ENCODE peak calls at places on chromosomes 1 and 21, in five cellular contexts. One of them, this sample, is unnamed.

GRCh38 chr1:231866392-231867331 is 240.1 kb downstream of the DISC1 start:
- DNase-seq in endothelial cell of umbilical vein: peak
- DNase-seq in H9: peak
- DNase-seq in GM23248: peak
- DNase-seq in neuronal stem cell: peak
- DNase-seq in this sample: peak

GRCh38 chr1:119935373-119935772 is 39.1 kb upstream of the ADAM30 start:
- DNase-seq in neuronal stem cell: no peak
- DNase-seq in H9: no peak
- DNase-seq in endothelial cell of umbilical vein: no peak
- DNase-seq in GM23248: no peak
- DNase-seq in this sample: no peak

GRCh38 chr1:167159782-167160181 is 60.9 kb upstream of the POU2F1 start:
- DNase-seq in GM23248: no peak
- DNase-seq in H9: no peak
- DNase-seq in endothelial cell of umbilical vein: no peak
- DNase-seq in neuronal stem cell: no peak
- DNase-seq in this sample: no peak

GRCh38 chr1:109201123-109201703 is 12.5 kb upstream of the SARS1 start:
- DNase-seq in GM23248: peak
- DNase-seq in endothelial cell of umbilical vein: peak
- DNase-seq in H9: peak
- DNase-seq in neuronal stem cell: peak
- DNase-seq in this sample: peak

GRCh38 chr1:7888248-7889010 is 35.6 kb upstream of the UTS2 start:
- DNase-seq in GM23248: peak
- DNase-seq in neuronal stem cell: no peak
- DNase-seq in endothelial cell of umbilical vein: no peak
- DNase-seq in H9: no peak
- DNase-seq in this sample: peak

GRCh38 chr1:157702308-157702825 is 1.8 kb upstream of the FCRL3 start:
- DNase-seq in H9: no peak
- DNase-seq in endothelial cell of umbilical vein: no peak
- DNase-seq in neuronal stem cell: no peak
- DNase-seq in GM23248: no peak
- DNase-seq in this sample: no peak

GRCh38 chr1:240194120-240194519 is 102.4 kb downstream of the FMN2 start:
- DNase-seq in H9: no peak
- DNase-seq in GM23248: peak
- DNase-seq in neuronal stem cell: no peak
- DNase-seq in endothelial cell of umbilical vein: no peak
- DNase-seq in this sample: no peak

GRCh38 chr1:16318544-16318943 is 33.7 kb downstream of the FBXO42 start:
- DNase-seq in H9: no peak
- DNase-seq in GM23248: peak
- DNase-seq in neuronal stem cell: no peak
- DNase-seq in endothelial cell of umbilical vein: peak
- DNase-seq in this sample: peak

GRCh38 chr1:222918746-222919477 is 104.1 kb downstream of the DISP1 start:
- DNase-seq in H9: no peak
- DNase-seq in endothelial cell of umbilical vein: no peak
- DNase-seq in neuronal stem cell: no peak
- DNase-seq in GM23248: peak
- DNase-seq in this sample: no peak

GRCh38 chr1:154329551-154330131 is 4.3 kb downstream of the ATP8B2 start:
- DNase-seq in H9: no peak
- DNase-seq in GM23248: peak
- DNase-seq in neuronal stem cell: no peak
- DNase-seq in endothelial cell of umbilical vein: no peak
- DNase-seq in this sample: no peak

GRCh38 chr1:84758968-84759491 is 68.8 kb upstream of the SSX2IP start:
- DNase-seq in neuronal stem cell: no peak
- DNase-seq in GM23248: peak
- DNase-seq in H9: no peak
- DNase-seq in endothelial cell of umbilical vein: no peak
- DNase-seq in this sample: peak

GRCh38 chr1:23103001-23103879 is 65.4 kb downstream of the LUZP1 start:
- DNase-seq in GM23248: peak
- DNase-seq in H9: no peak
- DNase-seq in endothelial cell of umbilical vein: peak
- DNase-seq in neuronal stem cell: no peak
- DNase-seq in this sample: peak

DNA sequence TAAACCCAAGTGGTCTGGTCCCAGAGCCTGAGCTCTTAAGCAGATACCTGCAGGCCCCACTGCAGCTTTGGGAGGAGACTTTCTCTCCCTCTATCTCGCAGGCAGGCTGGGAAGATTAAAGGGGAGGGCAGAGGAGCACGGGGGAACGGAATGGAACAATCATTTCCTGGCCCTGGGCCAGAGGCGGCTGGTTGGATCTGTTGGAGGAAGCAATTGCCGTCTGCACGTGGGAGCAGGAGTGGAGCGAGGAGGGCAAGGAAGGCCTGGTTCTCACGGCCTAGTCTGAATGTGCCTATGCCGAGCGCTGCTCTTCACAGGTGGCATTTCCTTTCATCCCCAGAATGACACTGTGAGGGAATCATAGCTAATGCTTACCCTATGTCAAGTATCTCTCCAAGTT is 23.7 kb downstream of the NKAIN1 start:
- DNase-seq in GM23248: peak
- DNase-seq in endothelial cell of umbilical vein: peak
- DNase-seq in H9: peak
- DNase-seq in neuronal stem cell: no peak
- DNase-seq in this sample: peak
- H2AFZ ChIP-seq in GM23248: no peak
- H2AFZ ChIP-seq in endothelial cell of umbilical vein: peak
- H2AFZ ChIP-seq in H9: no peak
- H2AFZ ChIP-seq in neuronal stem cell: peak
- H2AFZ ChIP-seq in this sample: no peak

DNA sequence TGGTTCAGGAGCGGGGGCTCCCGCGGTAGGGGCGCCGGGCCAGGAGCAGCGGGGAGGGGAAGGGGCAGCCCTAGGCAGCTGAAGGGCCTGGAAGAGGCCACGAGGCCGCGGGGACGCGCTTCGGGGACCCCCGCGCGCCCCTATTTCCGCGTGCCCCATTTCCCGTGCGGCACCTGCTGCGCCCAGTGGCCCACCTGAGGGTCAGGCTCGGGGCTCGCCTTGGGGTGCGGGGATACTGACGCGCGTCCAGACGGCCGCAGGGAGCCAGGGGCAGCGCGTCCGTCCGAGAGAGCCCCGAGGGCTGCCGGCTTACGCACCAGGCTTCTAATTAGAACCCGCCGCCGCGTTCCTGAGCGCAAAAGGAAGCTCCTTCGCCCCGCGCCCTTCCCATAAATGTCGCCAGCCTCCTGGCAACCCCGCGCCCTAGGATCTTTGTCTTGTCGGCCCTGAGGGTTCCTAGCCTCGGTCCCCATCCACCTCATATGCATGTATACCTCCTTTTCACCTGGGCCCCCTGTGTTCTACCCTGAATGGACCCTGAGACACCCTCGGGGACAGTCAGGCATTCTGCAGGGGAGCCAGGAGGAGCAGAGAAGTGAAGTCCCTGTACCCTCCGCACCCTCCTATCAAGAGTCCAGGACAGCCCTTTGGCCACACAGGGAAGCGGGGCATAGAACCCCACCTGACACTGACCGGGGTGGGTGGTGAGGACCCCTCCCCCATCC is 1.8 kb downstream of the WNT3A start:
- DNase-seq in GM23248: no peak
- DNase-seq in H9: no peak
- DNase-seq in neuronal stem cell: no peak
- DNase-seq in endothelial cell of umbilical vein: no peak
- DNase-seq in this sample: no peak
- H2AFZ ChIP-seq in GM23248: no peak
- H2AFZ ChIP-seq in H9: no peak
- H2AFZ ChIP-seq in neuronal stem cell: no peak
- H2AFZ ChIP-seq in endothelial cell of umbilical vein: no peak
- H2AFZ ChIP-seq in this sample: no peak

GRCh38 chr21:25639922-25640670 is 1.0 kb downstream of the JAM2 start:
- DNase-seq in neuronal stem cell: peak
- DNase-seq in endothelial cell of umbilical vein: peak
- DNase-seq in H9: peak
- DNase-seq in GM23248: peak
- DNase-seq in this sample: peak

GRCh38 chr21:25640671-25641292 is 1.7 kb downstream of the JAM2 start:
- DNase-seq in GM23248: peak
- DNase-seq in H9: no peak
- DNase-seq in neuronal stem cell: no peak
- DNase-seq in endothelial cell of umbilical vein: no peak
- DNase-seq in this sample: no peak

GRCh38 chr21:25637846-25638245 is 1.2 kb upstream of the JAM2 start:
- DNase-seq in endothelial cell of umbilical vein: no peak
- DNase-seq in neuronal stem cell: no peak
- DNase-seq in H9: no peak
- DNase-seq in GM23248: no peak
- DNase-seq in this sample: no peak

GRCh38 chr21:25638634-25639166 is 358 bp upstream of the JAM2 start:
- DNase-seq in H9: no peak
- DNase-seq in endothelial cell of umbilical vein: peak
- DNase-seq in neuronal stem cell: peak
- DNase-seq in GM23248: peak
- DNase-seq in this sample: peak

GRCh38 chr21:25639167-25639921 is at the start of gene JAM2:
- DNase-seq in neuronal stem cell: peak
- DNase-seq in GM23248: peak
- DNase-seq in H9: peak
- DNase-seq in endothelial cell of umbilical vein: no peak
- DNase-seq in this sample: peak
- H2AFZ ChIP-seq in neuronal stem cell: peak
- H2AFZ ChIP-seq in GM23248: peak
- H2AFZ ChIP-seq in H9: peak
- H2AFZ ChIP-seq in endothelial cell of umbilical vein: peak
- H2AFZ ChIP-seq in this sample: peak

GRCh38 chr1:160367934-160368923 is 1.4 kb downstream of the NHLH1 start:
- DNase-seq in endothelial cell of umbilical vein: no peak
- DNase-seq in H9: no peak
- DNase-seq in neuronal stem cell: no peak
- DNase-seq in GM23248: no peak
- DNase-seq in this sample: no peak

GRCh38 chr1:160371346-160371631 is 4.4 kb downstream of the NHLH1 start:
- DNase-seq in GM23248: no peak
- DNase-seq in neuronal stem cell: no peak
- DNase-seq in H9: no peak
- DNase-seq in endothelial cell of umbilical vein: no peak
- DNase-seq in this sample: no peak

GRCh38 chr1:160369087-160369486 is 2.2 kb downstream of the NHLH1 start:
- DNase-seq in endothelial cell of umbilical vein: no peak
- DNase-seq in neuronal stem cell: no peak
- DNase-seq in H9: no peak
- DNase-seq in GM23248: no peak
- DNase-seq in this sample: no peak

GRCh38 chr1:160371691-160372208 is 4.9 kb downstream of the NHLH1 start:
- DNase-seq in neuronal stem cell: no peak
- DNase-seq in endothelial cell of umbilical vein: no peak
- DNase-seq in H9: no peak
- DNase-seq in GM23248: no peak
- DNase-seq in this sample: no peak

DNA sequence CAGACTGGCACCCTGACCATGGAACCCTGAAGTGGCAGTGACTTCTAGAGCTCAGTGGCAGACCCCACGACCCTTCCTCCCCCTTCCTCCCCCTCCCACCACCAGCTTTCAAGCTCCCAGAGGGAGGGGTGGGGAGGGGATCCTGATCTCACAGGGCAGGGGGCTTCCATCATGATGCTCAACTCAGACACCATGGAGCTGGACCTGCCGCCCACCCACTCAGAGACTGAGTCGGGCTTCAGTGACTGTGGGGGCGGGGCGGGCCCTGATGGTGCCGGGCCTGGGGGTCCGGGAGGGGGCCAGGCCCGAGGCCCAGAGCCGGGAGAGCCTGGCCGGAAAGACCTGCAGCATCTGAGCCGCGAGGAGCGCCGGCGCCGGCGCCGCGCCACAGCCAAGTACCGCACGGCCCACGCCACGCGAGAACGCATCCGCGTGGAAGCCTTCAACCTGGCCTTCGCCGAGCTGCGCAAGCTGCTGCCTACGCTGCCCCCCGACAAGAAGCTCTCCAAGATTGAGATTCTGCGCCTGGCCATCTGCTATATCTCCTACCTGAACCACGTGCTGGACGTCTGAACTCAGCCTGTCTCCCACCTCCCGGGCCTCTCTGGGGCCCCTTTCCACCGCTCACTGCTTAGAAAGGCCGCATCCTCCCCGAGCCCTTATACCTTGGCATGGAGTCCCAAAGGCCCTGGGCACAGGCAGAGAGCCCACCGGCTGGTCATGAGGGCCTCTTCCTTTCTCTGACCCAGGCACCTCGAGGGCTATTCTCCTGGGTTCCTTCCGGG is 3.9 kb downstream of the NHLH1 start:
- DNase-seq in neuronal stem cell: no peak
- DNase-seq in H9: no peak
- DNase-seq in endothelial cell of umbilical vein: no peak
- DNase-seq in GM23248: no peak
- DNase-seq in this sample: no peak
- H2AFZ ChIP-seq in neuronal stem cell: no peak
- H2AFZ ChIP-seq in H9: no peak
- H2AFZ ChIP-seq in endothelial cell of umbilical vein: no peak
- H2AFZ ChIP-seq in GM23248: no peak
- H2AFZ ChIP-seq in this sample: no peak

DNA sequence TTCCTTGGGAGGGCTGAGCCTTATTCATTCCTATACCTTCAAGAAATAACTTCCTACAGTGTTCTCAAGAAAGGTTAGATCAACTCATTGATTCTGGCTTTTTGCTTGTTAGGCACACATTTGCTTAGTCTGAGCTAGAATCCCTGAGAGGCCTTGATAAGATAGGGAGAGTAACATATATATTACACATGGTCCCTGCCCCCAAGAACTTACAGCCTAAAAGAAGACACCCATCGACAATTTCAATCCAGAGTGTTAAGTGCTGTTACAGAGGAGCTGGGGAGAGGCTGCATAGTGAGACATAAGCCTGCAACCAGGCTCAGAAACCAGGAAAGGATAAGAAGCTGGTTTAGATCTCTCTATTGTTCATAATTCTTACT is 68.7 kb downstream of the PLPP3 start:
- DNase-seq in GM23248: no peak
- DNase-seq in neuronal stem cell: no peak
- DNase-seq in H9: no peak
- DNase-seq in endothelial cell of umbilical vein: no peak
- DNase-seq in this sample: no peak
- H2AFZ ChIP-seq in GM23248: no peak
- H2AFZ ChIP-seq in neuronal stem cell: no peak
- H2AFZ ChIP-seq in H9: no peak
- H2AFZ ChIP-seq in endothelial cell of umbilical vein: no peak
- H2AFZ ChIP-seq in this sample: no peak

This sample was measured in mesenchymal stem cell.